ENCODE peak calls at places on chromosomes 16 and 17, in nine cellular contexts. Q is GM23338; X is NCI-H2081; B is T-helper 17 cell; D is HFF-Myc; Y is activated CD4-positive, alpha-beta memory T cell treated with anti-CD3 and anti-CD28 coated beads, Interleukin-2, amount 10 ng/mL, durations not matched to agents 7 days and 5 days; L is GM12864; A is AG08396; O is stimulated activated CD4-positive, alpha-beta T cell treated with anti-CD3 and anti-CD28 coated beads, TNF-alpha, amount 100 ng/mL, for 48 hours. T is an unnamed sample.

GRCh38 chr16:3727806-3728381 is 10.6 kb upstream of the TRAP1 start:
- DNase-seq in X (no peak), D (no peak), Y (no peak), O (no peak), Q (no peak), L (no peak), B (no peak), A (no peak), T (no peak)

GRCh38 chr17:50155115-50155819 is 4.8 kb upstream of the PPP1R9B start:
- DNase-seq in Q (no peak), X (no peak), O (no peak), D (no peak), Y (no peak), B (no peak), L (no peak), A (no peak), T (no peak)

GRCh38 chr17:13503526-13503925 is 98.2 kb downstream of the HS3ST3A1 start:
- DNase-seq in Y (no peak), X (no peak), L (no peak), O (no peak), B (no peak), A (no peak), D (no peak), Q (no peak), T (no peak)

GRCh38 chr17:39579318-39580081 is 28.2 kb downstream of the NEUROD2 start:
- DNase-seq in L (no peak), D (no peak), Q (peak; percentile 74), A (no peak), Y (no peak), X (peak; percentile 34), B (no peak), O (no peak), T (no peak)

GRCh38 chr16:26594666-26595065 is 472.1 kb upstream of the C16orf82 start:
- DNase-seq in A (no peak), L (no peak), D (no peak), Y (no peak), X (no peak), B (no peak), Q (no peak), O (no peak), T (no peak)

GRCh38 chr17:58786586-58787295 is 31.1 kb downstream of the PPM1E start:
- DNase-seq in Q (no peak), Y (no peak), A (peak; percentile 13), O (no peak), D (peak; percentile 22), B (no peak), L (no peak), X (peak; percentile 12), T (no peak)

GRCh38 chr17:80458016-80458415 is 18.4 kb downstream of the NPTX1 start:
- DNase-seq in Q (no peak), X (no peak), O (no peak), B (no peak), A (no peak), Y (no peak), L (no peak), D (no peak), T (no peak)

GRCh38 chr16:11231367-11231970 is 24.5 kb downstream of the SOCS1 start:
- DNase-seq in O (no peak), X (no peak), B (no peak), D (no peak), A (no peak), L (no peak), Q (no peak), Y (no peak), T (no peak)

GRCh38 chr17:81591971-81592370 is 39.8 kb upstream of the FAAP100 start:
- DNase-seq in Q (no peak), L (no peak), B (no peak), Y (no peak), A (no peak), O (no peak), X (no peak), D (no peak), T (no peak)

GRCh38 chr17:1108560-1108809 is 71.3 kb downstream of the ABR start:
- DNase-seq in Q (peak; percentile 59), A (no peak), B (peak; percentile 37), X (no peak), L (no peak), D (no peak), Y (no peak), O (no peak), T (no peak)

GRCh38 chr16:67641779-67642708 is 2.9 kb upstream of the CARMIL2 start:
- DNase-seq in D (no peak), L (no peak), X (peak; percentile 66), O (no peak), Y (no peak), Q (no peak), B (no peak), A (peak; percentile 67), T (no peak)

GRCh38 chr16:20894388-20894787 is 5.8 kb downstream of the DCUN1D3 start:
- DNase-seq in O (no peak), B (no peak), A (no peak), Q (no peak), Y (no peak), D (no peak), X (no peak), L (no peak), T (no peak)

GRCh38 chr17:81733507-81734404 is 21.7 kb downstream of the SLC25A10 start:
- DNase-seq in A (peak; percentile 97), Y (peak; percentile 76), Q (peak; percentile 89), O (peak; percentile 67), X (peak; percentile 81), B (no peak), D (no peak), L (no peak), T (peak; percentile 86)

GRCh38 chr17:53950207-53950857 is 127.6 kb downstream of the KIF2B start:
- DNase-seq in A (no peak), Q (peak; percentile 82), X (no peak), Y (no peak), D (no peak), B (no peak), O (no peak), L (no peak), T (no peak)

GRCh38 chr16:8109510-8110369 is 480.6 kb downstream of the TMEM114 start:
- DNase-seq in L (no peak), X (no peak), Y (no peak), D (no peak), B (no peak), O (no peak), A (no peak), Q (no peak), T (no peak)

GRCh38 chr17:71709974-71710373 is 410.8 kb upstream of the SOX9 start:
- DNase-seq in L (no peak), Q (peak; percentile 1), X (peak; percentile 63), A (peak; percentile 49), B (no peak), Y (no peak), D (no peak), O (no peak), T (no peak)

GRCh38 chr16:17685445-17685844 is 214.7 kb upstream of the XYLT1 start:
- DNase-seq in B (no peak), X (no peak), L (no peak), A (no peak), O (no peak), Y (no peak), D (no peak), Q (no peak), T (no peak)

GRCh38 chr16:66926171-66926570 is 836 bp upstream of the RRAD start:
- DNase-seq in L (no peak), O (no peak), A (no peak), B (no peak), Q (no peak), Y (no peak), X (no peak), D (no peak), T (no peak)

GRCh38 chr17:10048951-10049350 is 143.9 kb upstream of the RCVRN start:
- DNase-seq in A (no peak), Y (no peak), X (no peak), B (no peak), Q (no peak), O (no peak), L (no peak), D (no peak), T (no peak)

GRCh38 chr16:70454221-70455034 is at the start of gene FCSK:
- DNase-seq in X (peak; percentile 62), Y (peak; percentile 68), B (peak; percentile 58), Q (peak; percentile 93), O (peak; percentile 57), L (no peak), A (peak; percentile 89), D (no peak), T (peak; percentile 57)

GRCh38 chr16:69727916-69728270 is 1.5 kb upstream of the NQO1 start:
- DNase-seq in Y (no peak), X (no peak), D (no peak), L (no peak), B (no peak), Q (no peak), A (no peak), O (no peak), T (no peak)

GRCh38 chr17:58172369-58173071 is 5.7 kb downstream of the OR4D2 start:
- DNase-seq in Q (peak; percentile 86), B (no peak), X (peak; percentile 73), Y (peak; percentile 69), D (no peak), O (peak; percentile 15), L (peak; percentile 10), A (no peak), T (peak; percentile 41)

GRCh38 chr17:80195671-80196529 is 24.2 kb downstream of the SGSH start:
- DNase-seq in L (no peak), B (peak; percentile 44), A (peak; percentile 51), O (peak; percentile 26), X (no peak), D (no peak), Y (peak; percentile 60), Q (peak; percentile 72), T (no peak)

GRCh38 chr17:17884281-17885028 is 47.7 kb upstream of the SREBF1 start:
- DNase-seq in Q (no peak), L (no peak), A (no peak), Y (no peak), X (no peak), B (no peak), D (no peak), O (no peak), T (no peak)

T was measured in HL-60.